ENCODE peak calls at places on chromosomes 5 and 9, in nine cellular contexts. F is amygdala; L is C1 segment of cervical spinal cord; A is GM12865; N is stimulated activated CD8-positive, alpha-beta memory T cell treated with anti-CD3 and anti-CD28 coated beads, Interleukin-2, amount 100 ng/mL, for 1 hour; P is HepG2; T is left ventricle myocardium inferior; K is NCI-H2029; Y is HFFc6. J is an unnamed sample.

GRCh38 chr9:124007468-124008306 is 3.9 kb upstream of the LHX2 start:
- DNase-seq in F (no peak), L (no peak), A (no peak), N (no peak), P (no peak), T (no peak), K (no peak), Y (no peak), J (no peak)

GRCh38 chr9:71793386-71794105 is 25.2 kb upstream of the CEMIP2 start:
- DNase-seq in F (no peak), L (no peak), A (no peak), N (no peak), P (peak), T (no peak), K (no peak), Y (peak), J (no peak)

GRCh38 chr9:135259273-135259672 is 171.8 kb downstream of the OLFM1 start:
- DNase-seq in F (no peak), L (no peak), A (no peak), N (no peak), P (no peak), T (no peak), K (no peak), Y (no peak), J (no peak)

GRCh38 chr5:39732166-39732565 is 307.4 kb upstream of the DAB2 start:
- DNase-seq in F (no peak), L (no peak), A (no peak), N (no peak), P (no peak), T (no peak), K (no peak), Y (no peak), J (no peak)

GRCh38 chr5:5340206-5340729 is 82.2 kb upstream of the ICE1 start:
- DNase-seq in F (no peak), L (no peak), A (no peak), N (no peak), P (peak), T (peak), K (no peak), Y (peak), J (no peak)

GRCh38 chr9:84597131-84597530 is 72.4 kb upstream of the NTRK2 start:
- DNase-seq in F (no peak), L (no peak), A (peak), N (no peak), P (no peak), T (no peak), K (no peak), Y (no peak), J (no peak)

GRCh38 chr9:126793686-126794417 is 11.0 kb upstream of the ZBTB43 start:
- DNase-seq in F (no peak), L (no peak), A (no peak), N (no peak), P (no peak), T (no peak), K (no peak), Y (no peak), J (no peak)

GRCh38 chr5:33795532-33795931 is 96.3 kb downstream of the ADAMTS12 start:
- DNase-seq in F (no peak), L (no peak), A (no peak), N (no peak), P (no peak), T (no peak), K (no peak), Y (no peak), J (no peak)

GRCh38 chr5:3694819-3695218 is 99.2 kb downstream of the IRX1 start:
- DNase-seq in F (no peak), L (no peak), A (no peak), N (no peak), P (no peak), T (no peak), K (no peak), Y (no peak), J (no peak)

GRCh38 chr9:121284733-121285451 is 16.9 kb downstream of the GSN start:
- DNase-seq in F (no peak), L (no peak), A (no peak), N (no peak), P (no peak), T (no peak), K (no peak), Y (no peak), J (no peak)

GRCh38 chr5:80871541-80871961 is 88.6 kb upstream of the RASGRF2 start:
- DNase-seq in F (no peak), L (no peak), A (no peak), N (no peak), P (peak), T (no peak), K (no peak), Y (peak), J (no peak)

GRCh38 chr9:32502459-32502858 is 23.5 kb downstream of the RIGI start:
- DNase-seq in F (no peak), L (no peak), A (no peak), N (no peak), P (no peak), T (no peak), K (no peak), Y (peak), J (no peak)

GRCh38 chr9:126336350-126337335 is 10.0 kb downstream of the MVB12B start:
- DNase-seq in F (no peak), L (no peak), A (no peak), N (no peak), P (no peak), T (no peak), K (no peak), Y (no peak), J (no peak)

GRCh38 chr9:35910613-35911488 is 1.6 kb downstream of the SPAAR start:
- DNase-seq in F (no peak), L (no peak), A (peak), N (no peak), P (peak), T (peak), K (peak), Y (peak), J (no peak)

GRCh38 chr9:26369096-26369495 is 523.5 kb downstream of the CAAP1 start:
- DNase-seq in F (no peak), L (no peak), A (no peak), N (no peak), P (no peak), T (no peak), K (no peak), Y (peak), J (no peak)

GRCh38 chr5:13316191-13316590 is 628.3 kb downstream of the DNAH5 start:
- DNase-seq in F (no peak), L (no peak), A (no peak), N (no peak), P (no peak), T (no peak), K (no peak), Y (no peak), J (no peak)

GRCh38 chr5:106545325-106545724 is 1125.4 kb downstream of the EFNA5 start:
- DNase-seq in F (no peak), L (no peak), A (no peak), N (no peak), P (no peak), T (no peak), K (no peak), Y (no peak), J (no peak)

GRCh38 chr5:130402906-130403305 is 498.6 kb downstream of the CHSY3 start:
- DNase-seq in F (no peak), L (no peak), A (no peak), N (no peak), P (no peak), T (no peak), K (no peak), Y (no peak), J (no peak)

GRCh38 chr5:120684749-120685415 is 220.8 kb downstream of the PRR16 start:
- DNase-seq in F (no peak), L (no peak), A (peak), N (no peak), P (no peak), T (no peak), K (no peak), Y (peak), J (no peak)

GRCh38 chr9:20512106-20512505 is 110.2 kb downstream of the MLLT3 start:
- DNase-seq in F (no peak), L (no peak), A (no peak), N (no peak), P (no peak), T (no peak), K (no peak), Y (peak), J (no peak)

GRCh38 chr9:79256691-79257213 is 315.0 kb upstream of the TLE4 start:
- DNase-seq in F (no peak), L (no peak), A (no peak), N (no peak), P (no peak), T (no peak), K (peak), Y (peak), J (no peak)

GRCh38 chr5:111681791-111682190 is 75.2 kb downstream of the NREP start:
- DNase-seq in F (no peak), L (no peak), A (no peak), N (no peak), P (no peak), T (no peak), K (no peak), Y (no peak), J (no peak)

GRCh38 chr9:135479469-135480052 is at the start of gene PPP1R26:
- DNase-seq in F (no peak), L (no peak), A (no peak), N (no peak), P (no peak), T (peak), K (peak), Y (no peak), J (no peak)

GRCh38 chr9:120928015-120928719 is 1.6 kb upstream of the TRAF1 start:
- DNase-seq in F (no peak), L (no peak), A (peak), N (no peak), P (no peak), T (peak), K (no peak), Y (no peak), J (no peak)